ENCODE peak calls at places on chromosomes 11 and 22, in seven cellular contexts. F is GM10248, H is Calu3, Y is lung, E is nephron progenitor cell, A is mesothelial cell of epicardium, C is Peyer's patch. T is an unnamed sample.

GRCh38 chr22:31923166-31923565 is 21.2 kb upstream of the YWHAH start:
- DNase-seq in F (no peak), H (no peak), C (no peak), A (no peak), E (no peak), Y (no peak), T (peak)

GRCh38 chr11:60978546-60979380 is 7.3 kb downstream of the CD6 start:
- DNase-seq in E (no peak), C (no peak), F (no peak), Y (no peak), A (no peak), H (no peak), T (no peak)

GRCh38 chr11:20112291-20113146 is 47.8 kb downstream of the DBX1 start:
- DNase-seq in C (peak), H (peak), F (no peak), E (no peak), A (no peak), Y (peak), T (peak)

GRCh38 chr11:10638285-10638684 is 55.3 kb downstream of the IRAG1 start:
- DNase-seq in H (no peak), Y (no peak), A (no peak), C (no peak), E (no peak), F (no peak), T (no peak)

GRCh38 chr11:115701284-115701875 is 197.2 kb upstream of the CADM1 start:
- DNase-seq in Y (no peak), C (no peak), H (no peak), A (no peak), E (no peak), F (no peak), T (no peak)

GRCh38 chr22:41361716-41362310 is 19.9 kb upstream of the TEF start:
- DNase-seq in F (no peak), Y (no peak), H (no peak), C (no peak), A (no peak), E (no peak), T (no peak)

GRCh38 chr22:41674941-41675340 is 13.7 kb downstream of the SNU13 start:
- DNase-seq in Y (no peak), C (no peak), A (no peak), F (no peak), H (no peak), E (no peak), T (no peak)

GRCh38 chr11:68999093-68999747 is 13.8 kb downstream of the MRGPRF start:
- DNase-seq in E (no peak), C (no peak), Y (no peak), F (no peak), H (no peak), A (no peak), T (no peak)

GRCh38 chr22:39242809-39243442 is 1.9 kb downstream of the PDGFB start:
- DNase-seq in C (no peak), E (no peak), F (no peak), A (peak), Y (no peak), H (peak), T (no peak)

GRCh38 chr22:30308096-30308495 is 18.6 kb downstream of the TBC1D10A start:
- DNase-seq in E (no peak), F (no peak), C (no peak), A (no peak), H (no peak), Y (no peak), T (no peak)

GRCh38 chr11:6703247-6704063 is 20.3 kb upstream of the MRPL17 start:
- DNase-seq in A (no peak), C (no peak), F (no peak), H (peak), Y (peak), E (peak), T (peak)

DNA sequence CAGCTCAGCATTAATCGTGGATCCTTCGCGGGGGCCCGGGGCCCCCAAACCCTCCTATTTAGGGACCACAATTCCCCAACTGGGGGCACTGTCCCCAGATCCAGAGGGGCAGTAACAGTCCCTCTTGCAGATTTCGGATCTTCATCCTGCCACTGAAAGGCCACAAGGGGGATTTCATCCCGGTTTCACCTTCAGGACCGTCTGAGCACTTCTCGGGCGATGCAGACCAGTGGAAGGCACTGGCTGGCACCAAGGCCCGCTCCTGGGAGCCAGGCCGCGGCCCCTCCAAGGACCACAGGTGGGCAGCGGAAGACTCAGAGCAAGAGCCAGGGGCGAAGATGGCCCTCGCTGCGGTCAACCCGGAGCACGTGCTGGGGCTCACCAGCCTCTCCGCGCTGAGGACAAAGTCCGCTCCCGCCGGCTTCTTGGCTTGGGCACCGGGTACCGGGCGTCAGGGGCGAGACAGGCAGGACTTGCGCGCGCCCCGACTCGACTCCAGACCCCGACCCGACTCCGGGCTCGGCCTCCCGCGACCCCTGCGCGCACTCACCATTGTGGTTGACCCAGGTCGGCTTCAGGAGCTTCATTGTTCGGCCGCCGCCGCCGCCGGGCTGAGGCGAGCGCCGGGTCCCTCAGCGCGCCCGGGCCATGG is 517 bp downstream of the HIRA start:
- DNase-seq in Y (peak), C (peak), E (no peak), H (peak), A (peak), F (peak), T (no peak)
- TF ChIP-seq CTCF in Y (no peak), C (no peak), E (peak), H (no peak), A (no peak), F (no peak), T (no peak)

DNA sequence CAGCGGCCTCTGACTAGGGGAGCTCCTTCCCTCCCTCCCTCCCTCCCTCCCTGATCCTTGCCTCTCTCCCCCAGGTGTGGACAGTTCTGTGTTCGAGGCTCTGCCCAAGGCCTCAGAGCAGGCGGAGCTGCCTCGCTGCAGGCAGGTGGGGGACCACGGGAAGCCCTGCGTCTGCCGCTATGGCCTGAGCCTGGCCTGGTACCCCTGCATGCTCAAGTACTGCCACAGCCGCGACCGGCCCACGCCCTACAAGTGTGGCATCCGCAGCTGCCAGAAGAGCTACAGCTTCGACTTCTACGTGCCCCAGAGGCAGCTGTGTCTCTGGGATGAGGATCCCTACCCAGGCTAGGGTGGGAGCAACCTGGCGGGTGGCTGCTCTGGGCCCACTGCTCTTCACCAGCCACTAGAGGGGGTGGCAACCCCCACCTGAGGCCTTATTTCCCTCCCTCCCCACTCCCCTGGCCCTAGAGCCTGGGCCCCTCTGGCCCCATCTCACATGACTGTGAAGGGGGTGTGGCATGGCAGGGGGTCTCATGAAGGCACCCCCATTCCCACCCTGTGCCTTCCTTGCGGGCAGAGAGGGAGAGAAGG is 11.1 kb upstream of the POU2F3 start:
- DNase-seq in E (no peak), A (no peak), H (no peak), Y (no peak), C (no peak), F (no peak), T (no peak)
- TF ChIP-seq CTCF in E (peak), A (no peak), H (no peak), Y (no peak), C (no peak), F (peak), T (no peak)

GRCh38 chr11:2265854-2266585 is 4.4 kb downstream of the ASCL2 start:
- DNase-seq in E (no peak), A (peak), H (no peak), C (peak), F (no peak), Y (peak), T (no peak)

GRCh38 chr11:2267306-2267861 is 3.0 kb downstream of the ASCL2 start:
- DNase-seq in F (no peak), C (peak), A (peak), H (no peak), Y (peak), E (no peak), T (no peak)

GRCh38 chr11:2265396-2265795 is 5.0 kb downstream of the ASCL2 start:
- DNase-seq in F (no peak), E (no peak), Y (peak), C (peak), H (no peak), A (no peak), T (peak)

GRCh38 chr11:2267871-2268825 is 2.2 kb downstream of the ASCL2 start:
- DNase-seq in A (peak), H (no peak), Y (peak), E (no peak), F (no peak), C (peak), T (no peak)

DNA sequence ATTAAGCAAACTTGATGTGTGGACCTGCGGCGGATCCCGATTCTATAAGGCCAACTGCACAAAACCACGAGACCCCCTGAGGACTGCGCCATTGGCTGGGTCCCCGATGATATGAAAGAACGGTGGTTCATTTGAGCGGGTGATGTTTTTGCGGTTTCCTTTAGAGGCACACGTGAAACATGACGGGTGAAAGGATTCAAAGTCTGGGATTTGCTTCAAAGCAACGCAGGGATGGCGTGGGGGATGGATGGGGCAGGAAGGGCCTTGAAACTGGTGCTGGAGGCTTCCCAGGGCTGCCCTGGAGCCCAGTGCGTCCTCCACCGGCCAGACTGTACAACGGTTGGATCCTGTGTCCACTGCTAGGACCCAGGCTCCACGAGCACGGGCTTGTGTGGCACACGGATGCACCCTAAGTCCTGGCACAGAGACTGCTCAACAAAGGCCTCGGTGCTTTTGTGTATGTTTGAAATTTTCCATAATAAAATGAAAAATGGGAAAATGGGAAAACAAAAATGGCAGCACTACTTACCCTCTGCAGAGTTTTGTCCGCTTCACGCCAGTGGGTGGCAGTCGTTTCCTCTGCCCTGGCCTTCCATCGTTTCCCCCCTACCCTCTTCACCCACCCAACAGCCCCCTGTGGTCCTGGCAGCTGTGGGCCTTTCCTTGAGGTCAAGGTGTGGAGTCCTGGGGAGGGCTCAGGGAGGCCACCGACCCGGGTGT is 3.6 kb downstream of the ASCL2 start:
- DNase-seq in H (no peak), Y (no peak), F (no peak), E (no peak), A (no peak), C (no peak), T (no peak)
- TF ChIP-seq CTCF in H (no peak), Y (no peak), F (no peak), E (no peak), A (no peak), C (no peak), T (no peak)

GRCh38 chr11:46521947-46522681 is 71.7 kb downstream of the AMBRA1 start:
- DNase-seq in C (no peak), A (no peak), E (no peak), F (no peak), Y (no peak), H (no peak), T (no peak)
- TF ChIP-seq CTCF in C (no peak), A (no peak), E (peak), F (peak), Y (no peak), H (no peak), T (no peak)

DNA sequence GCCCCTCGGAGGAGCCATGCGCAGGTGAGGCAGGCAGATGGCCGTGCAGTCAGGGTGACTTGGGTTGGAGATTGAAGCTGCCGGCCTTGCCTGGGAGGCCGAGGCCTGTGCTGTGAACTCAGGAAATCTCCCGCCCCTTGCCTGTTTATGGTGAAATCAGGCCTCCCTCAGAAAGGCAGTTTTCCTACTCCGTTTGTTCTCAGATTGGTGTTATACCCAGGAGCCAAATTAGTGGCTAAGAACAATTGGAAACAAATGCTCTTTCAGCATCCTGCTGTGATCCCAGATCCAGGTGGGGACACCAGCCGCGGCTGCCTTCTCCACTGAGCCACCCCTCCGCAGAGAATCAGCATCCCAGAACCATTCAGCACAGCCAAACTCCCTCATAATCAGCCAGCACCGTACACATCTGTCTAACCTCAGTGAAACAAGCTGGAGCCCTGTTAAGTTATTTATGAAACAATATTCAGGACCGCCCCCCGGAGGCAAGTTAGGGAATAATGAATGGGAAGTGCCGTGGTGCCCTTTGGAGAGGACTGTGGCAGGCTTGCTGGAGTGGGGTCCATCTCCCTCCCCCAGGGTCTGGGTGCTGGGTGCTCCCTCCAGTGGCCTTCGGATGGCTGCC is 60.0 kb downstream of the PKNOX2 start:
- DNase-seq in Y (no peak), F (no peak), E (no peak), A (no peak), H (no peak), C (no peak), T (no peak)
- TF ChIP-seq CTCF in Y (no peak), F (no peak), E (peak), A (peak), H (no peak), C (no peak), T (no peak)

GRCh38 chr11:46216765-46217089 is 60.7 kb upstream of the CREB3L1 start:
- DNase-seq in C (no peak), H (no peak), A (no peak), Y (no peak), F (no peak), E (no peak), T (no peak)

GRCh38 chr11:46220313-46220712 is 57.1 kb upstream of the CREB3L1 start:
- DNase-seq in C (no peak), H (no peak), Y (no peak), F (no peak), A (no peak), E (no peak), T (no peak)

GRCh38 chr11:46223252-46223513 is 54.3 kb upstream of the CREB3L1 start:
- DNase-seq in A (no peak), Y (no peak), F (no peak), H (no peak), E (no peak), C (no peak), T (no peak)

GRCh38 chr11:46222485-46223251 is 54.8 kb upstream of the CREB3L1 start:
- DNase-seq in C (no peak), H (no peak), Y (no peak), A (no peak), F (no peak), E (no peak), T (no peak)
- TF ChIP-seq CTCF in C (no peak), H (no peak), Y (no peak), A (no peak), F (no peak), E (no peak), T (no peak)

GRCh38 chr22:50733521-50734342 is 4.3 kb upstream of the ACR start:
- DNase-seq in Y (no peak), H (no peak), F (no peak), C (no peak), E (no peak), A (peak), T (no peak)

GRCh38 chr22:50732681-50733080 is 5.3 kb upstream of the ACR start:
- DNase-seq in H (no peak), C (no peak), E (no peak), A (no peak), F (no peak), Y (no peak), T (no peak)

GRCh38 chr22:50730941-50731661 is 6.9 kb upstream of the ACR start:
- DNase-seq in F (no peak), A (peak), E (no peak), Y (no peak), C (no peak), H (no peak), T (peak)

GRCh38 chr22:50730013-50730891 is 7.8 kb upstream of the ACR start:
- DNase-seq in F (no peak), H (no peak), E (no peak), Y (no peak), C (no peak), A (peak), T (peak)

DNA sequence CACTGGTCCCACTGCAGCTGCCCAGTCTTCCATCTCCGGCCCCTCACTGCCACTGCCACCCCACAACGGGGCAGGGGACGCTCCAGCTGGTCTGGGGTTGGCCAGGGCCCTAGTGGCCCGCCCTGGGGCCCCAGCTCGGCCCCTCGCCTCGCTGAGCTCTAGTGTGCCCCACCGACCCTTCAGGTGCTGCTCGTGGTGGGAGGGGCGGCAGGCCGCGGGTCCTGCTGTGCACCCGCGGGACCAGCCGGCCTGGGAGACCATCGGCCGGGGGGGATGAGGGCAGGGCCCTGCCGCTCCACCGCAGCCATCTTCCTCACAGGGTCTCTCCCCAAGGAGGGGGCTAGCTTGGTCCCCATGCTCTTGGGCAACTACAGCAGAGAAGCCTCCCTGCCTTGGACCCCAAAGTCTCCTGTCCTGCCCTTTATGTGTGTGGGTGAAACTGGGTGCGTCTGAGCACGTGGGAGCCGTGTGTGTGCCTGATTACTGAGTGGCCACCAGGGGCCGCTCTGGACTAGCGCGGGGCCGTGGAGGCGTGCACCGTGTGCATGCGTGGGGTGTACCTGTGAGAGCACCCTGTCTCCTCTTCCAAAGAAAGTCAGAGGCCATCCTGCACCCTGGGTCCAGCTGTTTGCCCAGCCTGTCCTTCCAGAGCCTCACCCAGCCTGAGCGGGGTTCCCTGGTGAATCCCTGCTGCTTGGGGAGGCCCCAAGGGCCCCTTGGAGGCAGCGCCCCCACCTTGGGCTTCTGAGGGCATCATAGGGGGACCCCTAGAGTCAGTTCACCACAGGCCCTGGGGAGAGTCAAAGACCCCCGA is 6.0 kb upstream of the ACR start:
- DNase-seq in H (peak), C (peak), A (peak), E (peak), Y (peak), F (peak), T (peak)
- TF ChIP-seq CTCF in H (peak), C (peak), A (peak), E (peak), Y (peak), F (peak), T (peak)

DNA sequence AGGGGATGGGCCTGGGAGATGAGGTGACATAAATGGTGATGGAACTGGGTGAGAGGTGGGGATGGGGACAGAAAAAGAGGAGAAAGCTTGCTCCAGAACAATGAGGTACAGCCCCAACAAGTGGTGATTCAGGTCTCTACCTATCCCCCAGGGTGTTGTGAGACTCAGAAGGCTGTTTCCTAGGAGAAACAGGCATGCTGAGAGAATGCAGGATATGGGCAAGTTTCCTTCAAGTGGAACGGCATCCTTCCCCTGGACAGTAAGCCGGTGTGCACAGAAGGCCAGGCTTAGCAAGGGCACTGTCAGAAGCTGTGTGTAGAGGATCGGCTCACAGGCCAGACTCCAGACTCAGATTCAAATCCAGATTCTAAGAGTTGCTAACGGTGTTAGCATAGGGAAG is 34.1 kb upstream of the CRTAM start:
- DNase-seq in A (no peak), F (no peak), E (no peak), C (no peak), Y (no peak), H (no peak), T (no peak)
- TF ChIP-seq CTCF in A (no peak), F (no peak), E (no peak), C (no peak), Y (no peak), H (no peak), T (no peak)

GRCh38 chr11:17351171-17351509 is 460 bp upstream of the NCR3LG1 start:
- DNase-seq in F (no peak), E (no peak), H (no peak), Y (no peak), C (no peak), A (no peak), T (no peak)
- TF ChIP-seq CTCF in F (no peak), E (no peak), H (no peak), Y (no peak), C (no peak), A (no peak), T (peak)

DNA sequence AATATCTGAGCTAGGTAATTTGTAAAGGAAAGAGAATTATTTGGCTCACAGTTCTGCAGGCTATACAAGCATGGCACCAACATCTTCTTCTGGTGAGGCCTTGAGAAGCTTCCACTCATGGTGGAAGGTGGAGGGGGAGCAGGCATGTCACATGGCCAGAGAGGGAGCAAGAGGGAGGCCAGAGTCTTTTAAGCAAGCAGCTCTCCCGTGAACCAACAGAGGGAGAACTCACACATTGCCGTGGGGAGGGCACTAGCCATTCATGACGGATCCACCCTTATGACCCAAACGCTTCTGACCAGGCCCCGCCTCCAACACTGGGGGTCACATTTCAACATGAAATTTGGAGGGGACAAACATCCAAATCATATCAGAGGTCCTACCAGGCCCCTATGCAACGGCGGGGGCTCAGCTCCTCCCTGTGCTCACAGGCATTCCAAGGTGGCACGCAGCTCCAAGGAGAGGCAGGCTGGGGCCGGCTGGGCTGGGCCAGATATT is 4.6 kb downstream of the C11orf96 start:
- DNase-seq in A (no peak), F (no peak), E (peak), H (no peak), C (no peak), Y (no peak), T (no peak)
- TF ChIP-seq CTCF in A (no peak), F (no peak), E (peak), H (no peak), C (no peak), Y (no peak), T (no peak)